ENCODE peak calls at places on chromosome 3, in four cellular contexts. T is IMR-90, O is A549, I is GM12878. L is an unnamed sample.

GRCh38 chr3:97821413-97821809 is 400 bp upstream of the CRYBG3 start:
- DNase-seq in T (no peak), O (peak; percentile 5), I (no peak), L (peak; percentile 45)

GRCh38 chr3:20326537-20326936 is 140.5 kb upstream of the SGO1 start:
- DNase-seq in T (no peak), O (no peak), I (no peak), L (no peak)

GRCh38 chr3:114874447-114874846 is 272.6 kb downstream of the ZBTB20 start:
- DNase-seq in T (no peak), O (no peak), I (no peak), L (no peak)

GRCh38 chr3:127679534-127680145 is 6.9 kb downstream of the ABTB1 start:
- DNase-seq in T (no peak), O (no peak), I (no peak), L (no peak)

GRCh38 chr3:13540332-13540995 is 8.5 kb upstream of the FBLN2 start:
- DNase-seq in T (no peak), O (no peak), I (no peak), L (no peak)

GRCh38 chr3:192212335-192212734 is 515.0 kb downstream of the FGF12 start:
- DNase-seq in T (no peak), O (no peak), I (no peak), L (no peak)

GRCh38 chr3:154132777-154133375 is 11.7 kb downstream of the ARHGEF26 start:
- DNase-seq in T (peak; percentile 11), O (no peak), I (no peak), L (no peak)

GRCh38 chr3:32817561-32818430 is at the start of gene TRIM71:
- DNase-seq in T (no peak), O (no peak), I (no peak), L (peak; percentile 61)

GRCh38 chr3:49759226-49759625 is 27.1 kb downstream of the IP6K1 start:
- DNase-seq in T (no peak), O (no peak), I (no peak), L (no peak)

GRCh38 chr3:38563070-38563901 is 67.1 kb downstream of the EXOG start:
- DNase-seq in T (no peak), O (no peak), I (no peak), L (no peak)
- TF ChIP-seq RCOR1 in T (no peak), O (no peak), I (no peak), L (no peak)

DNA sequence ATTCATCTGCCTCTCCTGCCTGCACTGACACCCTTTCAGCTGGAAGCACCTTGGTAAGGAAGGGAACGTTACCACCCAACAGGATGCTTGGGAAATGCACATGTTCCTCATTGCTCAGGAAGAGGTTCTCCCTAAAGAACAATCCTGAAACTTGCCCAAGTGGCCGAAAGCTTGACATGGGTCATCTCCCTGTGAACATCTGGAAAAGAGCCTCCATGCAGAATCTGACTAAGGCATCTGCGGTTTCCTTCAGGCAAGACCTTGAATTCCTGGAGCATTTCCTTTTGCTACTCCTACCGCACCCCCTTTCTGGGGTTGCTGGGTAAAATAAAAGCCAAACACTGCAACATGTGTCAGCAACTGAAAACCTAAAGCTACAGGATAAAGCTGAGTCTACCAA is 68.7 kb upstream of the SNRK start:
- DNase-seq in T (peak; percentile 52), O (no peak), I (no peak), L (no peak)
- TF ChIP-seq RFX5 in T (no peak), O (no peak), I (no peak), L (no peak)

GRCh38 chr3:88031543-88032148 is 27.2 kb downstream of the CGGBP1 start:
- DNase-seq in T (peak; percentile 27), O (peak; percentile 19), I (peak; percentile 26), L (no peak)
- TF ChIP-seq RCOR1 in T (no peak), O (no peak), I (no peak), L (no peak)

GRCh38 chr3:156093966-156094365 is 26.4 kb upstream of the KCNAB1 start:
- DNase-seq in T (no peak), O (no peak), I (no peak), L (no peak)
- TF ChIP-seq RFX5 in T (no peak), O (no peak), I (no peak), L (no peak)

GRCh38 chr3:59366218-59366617 is 316.4 kb upstream of the CFAP20DC start:
- DNase-seq in T (no peak), O (no peak), I (no peak), L (no peak)
- TF ChIP-seq RCOR1 in T (no peak), O (no peak), I (no peak), L (no peak)

DNA sequence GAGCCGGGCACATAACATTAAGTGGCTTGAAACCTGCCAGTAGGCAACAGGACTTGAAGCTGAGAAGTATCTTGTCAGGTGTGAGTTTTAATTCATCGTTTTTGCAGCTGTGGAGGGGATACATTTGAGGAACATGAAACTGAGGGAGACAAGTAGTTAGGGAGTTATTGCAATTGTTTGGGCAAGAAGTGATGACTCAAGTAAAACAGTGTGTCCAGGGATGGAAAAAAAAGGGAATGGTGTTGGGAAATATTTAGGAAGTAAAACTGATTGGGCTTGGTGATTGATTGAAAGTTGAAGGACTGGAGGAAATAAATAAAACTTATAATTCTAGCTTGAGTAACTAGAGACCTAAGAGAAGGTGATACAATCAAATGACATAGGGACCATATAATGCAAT is 85.5 kb downstream of the NCEH1 start:
- DNase-seq in T (peak; percentile 56), O (no peak), I (no peak), L (no peak)
- TF ChIP-seq RFX5 in T (no peak), O (no peak), I (no peak), L (no peak)